ENCODE peak calls at places on chromosomes 3 and 15, in four cellular contexts. B is cardiac muscle cell, G is lower lobe of right lung, R is colonic mucosa. V is an unnamed sample.

GRCh38 chr3:110577856-110578255 is 493.8 kb upstream of the NECTIN3 start:
- DNase-seq in G (no peak), R (no peak), B (no peak), V (no peak)

GRCh38 chr3:169748670-169749069 is 16.2 kb downstream of the TERC start:
- DNase-seq in G (no peak), R (no peak), B (no peak), V (no peak)

GRCh38 chr3:105878061-105878460 is 9.2 kb upstream of the CBLB start:
- DNase-seq in G (no peak), R (no peak), B (no peak), V (no peak)

GRCh38 chr3:113590983-113591382 is 58.6 kb downstream of the SIDT1 start:
- DNase-seq in R (no peak), B (no peak), G (no peak), V (no peak)

GRCh38 chr15:83694030-83694429 is 40.1 kb downstream of the ADAMTSL3 start:
- DNase-seq in G (no peak), R (no peak), B (no peak), V (no peak)

GRCh38 chr15:48940508-48940907 is 23.2 kb downstream of the SHC4 start:
- DNase-seq in R (no peak), G (no peak), B (no peak), V (no peak)

GRCh38 chr3:12194669-12195161 is 36.0 kb upstream of the TIMP4 start:
- DNase-seq in G (no peak), R (peak; percentile 84), B (no peak), V (no peak)

GRCh38 chr3:138043266-138044029 is 33.5 kb downstream of the CLDN18 start:
- DNase-seq in B (peak; percentile 42), G (no peak), R (no peak), V (no peak)

GRCh38 chr3:127217594-127218456 is 24.9 kb downstream of the PRR23E start:
- DNase-seq in B (no peak), R (no peak), G (no peak), V (no peak)

GRCh38 chr15:87724330-87724729 is 532.2 kb downstream of the NTRK3 start:
- DNase-seq in G (peak; percentile 54), R (no peak), B (no peak), V (no peak)

GRCh38 chr3:23341147-23341838 is 138.2 kb downstream of the UBE2E2 start:
- DNase-seq in B (no peak), R (no peak), G (no peak), V (no peak)

GRCh38 chr3:12159227-12159601 is 502 bp upstream of the TIMP4 start:
- DNase-seq in G (no peak), R (no peak), B (no peak), V (no peak)

GRCh38 chr15:41392659-41393058 is 9.6 kb downstream of the NDUFAF1 start:
- DNase-seq in R (no peak), G (no peak), B (no peak), V (no peak)

GRCh38 chr15:98532063-98532462 is 116.3 kb upstream of the IGF1R start:
- DNase-seq in B (no peak), G (no peak), R (no peak), V (no peak)

GRCh38 chr3:46538803-46539442 is 27.2 kb downstream of the LRRC2 start:
- DNase-seq in G (peak; percentile 74), R (peak; percentile 61), B (peak; percentile 68), V (no peak)
- H3K4me3 ChIP-seq in G (peak overlapping the region; percentile 24), R (no peak overlapping the region), B (no peak overlapping the region), V (no peak overlapping the region)

DNA sequence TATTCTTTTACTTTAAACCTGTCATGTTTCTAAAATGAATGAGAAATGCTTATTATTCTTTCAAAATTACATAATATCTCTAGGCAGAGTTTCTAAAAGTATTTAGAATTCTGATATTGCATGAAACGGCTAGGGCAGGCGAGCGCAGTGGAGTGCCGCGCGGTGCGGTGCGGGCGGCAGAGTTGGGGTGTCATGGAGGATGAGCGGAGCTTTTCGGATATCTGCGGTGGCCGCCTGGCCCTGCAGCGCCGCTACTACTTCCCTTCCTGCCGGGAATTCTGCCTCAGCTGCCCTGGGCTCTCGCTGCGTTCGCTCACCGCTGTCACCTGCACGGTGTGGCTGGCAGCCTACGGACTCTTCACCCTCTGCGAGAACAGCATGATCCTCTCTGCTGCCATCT is 12.6 kb downstream of the BNIP2 start:
- DNase-seq in R (no peak), B (no peak), G (no peak), V (no peak)
- H3K4me1 ChIP-seq in R (no peaks in the 10 kb centered on the region), B (no peaks in the 10 kb centered on the region), G (no peaks in the 10 kb centered on the region), V (no peaks in the 10 kb centered on the region)

DNA sequence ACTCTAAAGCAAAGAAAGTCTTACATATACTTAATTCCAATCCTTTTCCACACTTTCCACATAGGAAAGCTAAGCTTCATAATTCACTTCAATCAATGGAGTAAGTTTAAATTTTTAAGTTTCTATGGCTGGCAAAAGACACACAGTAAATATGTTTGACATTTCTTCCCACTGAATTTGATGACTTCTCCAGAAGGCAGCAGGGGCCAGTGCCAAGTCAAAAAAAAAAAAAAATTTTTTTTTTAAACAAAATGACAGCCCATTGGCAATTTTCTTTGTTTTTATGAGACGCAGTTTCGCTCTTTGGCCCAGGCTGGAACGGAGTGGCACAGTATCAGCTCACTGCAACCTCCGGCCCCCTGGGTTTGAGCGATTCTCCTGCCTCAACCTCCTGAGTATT is 28.7 kb downstream of the ATP13A3 start:
- DNase-seq in B (no peak), G (no peak), R (no peak), V (no peak)
- TF ChIP-seq CTCF in B (no peak), G (no peak), R (no peak), V (peak; percentile 23)

GRCh38 chr3:161637559-161637958 is 141.0 kb downstream of the OTOL1 start:
- DNase-seq in G (no peak), B (no peak), R (no peak), V (no peak)
- H3K4me3 ChIP-seq in G (no peak overlapping the region), B (no peak overlapping the region), R (no peak overlapping the region), V (no peak overlapping the region)

GRCh38 chr3:19256313-19256712 is 108.0 kb downstream of the KCNH8 start:
- DNase-seq in G (no peak), R (no peak), B (peak; percentile 5), V (no peak)

GRCh38 chr3:19254189-19254588 is 105.9 kb downstream of the KCNH8 start:
- DNase-seq in B (no peak), R (no peak), G (no peak), V (no peak)

GRCh38 chr3:19248143-19248542 is 99.8 kb downstream of the KCNH8 start:
- DNase-seq in G (no peak), R (no peak), B (no peak), V (no peak)

GRCh38 chr3:19254784-19255338 is 106.6 kb downstream of the KCNH8 start:
- DNase-seq in R (no peak), G (no peak), B (no peak), V (no peak)

DNA sequence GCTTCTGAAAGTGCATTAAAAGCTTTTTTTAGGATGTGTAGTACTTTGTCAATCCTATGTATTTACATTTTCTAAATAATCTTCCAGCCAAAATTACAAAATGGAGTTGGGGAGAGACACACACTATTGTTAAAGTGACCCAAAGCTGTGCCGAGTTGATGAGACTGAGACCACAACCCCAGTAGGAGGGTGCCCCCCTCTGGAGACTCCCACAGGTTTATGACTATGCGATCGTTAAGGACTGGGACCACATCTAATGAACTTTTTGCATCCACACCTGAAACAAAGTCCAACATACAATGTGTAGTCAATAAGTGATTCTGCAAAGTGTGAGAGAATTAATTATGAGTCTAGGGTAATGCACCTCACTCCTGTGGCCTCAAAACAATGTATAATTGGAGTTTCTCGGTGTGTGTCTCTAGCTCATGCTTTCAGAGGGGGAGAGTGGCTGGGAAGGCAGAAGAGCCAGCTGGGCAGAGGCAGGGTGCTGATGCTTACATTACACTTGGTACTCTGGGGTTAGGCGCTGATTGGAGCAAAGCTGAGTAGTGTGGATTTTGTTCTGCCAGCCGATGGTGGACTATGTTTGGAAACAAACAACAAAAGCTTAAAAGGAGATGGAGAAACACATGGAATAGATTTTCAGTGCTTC is 102.8 kb downstream of the KCNH8 start:
- DNase-seq in G (no peak), B (no peak), R (no peak), V (no peak)
- H3K4me1 ChIP-seq in G (no peaks in the 10 kb centered on the region), B (no peaks in the 10 kb centered on the region), R (no peaks in the 10 kb centered on the region), V (no peaks in the 10 kb centered on the region)

DNA sequence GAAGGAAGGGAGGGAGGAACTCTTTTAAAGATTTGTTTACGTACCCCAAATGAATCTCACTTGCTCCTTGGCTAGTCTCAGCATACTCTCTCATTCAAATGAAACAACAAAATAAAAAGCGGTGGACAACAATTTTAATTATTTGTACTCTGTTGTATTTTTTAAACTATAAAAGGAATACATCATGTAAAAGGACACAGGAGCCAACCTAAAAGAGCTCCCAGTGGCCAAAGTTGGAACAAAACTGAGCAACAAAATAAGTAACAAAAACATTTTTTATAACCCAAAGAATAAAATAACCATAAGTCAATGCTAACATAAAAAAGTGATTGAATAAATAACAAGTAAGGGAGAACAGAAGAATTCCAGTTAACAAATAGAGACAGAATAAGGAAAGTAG is 24.4 kb upstream of the SSUH2 start:
- DNase-seq in B (no peak), R (no peak), G (no peak), V (no peak)
- TF ChIP-seq CTCF in B (no peak), R (no peak), G (no peak), V (no peak)